ENCODE peak calls at places on chromosomes 12 and 14, in ten cellular contexts. One of them, this sample, is unnamed.

GRCh38 chr12:94267907-94268575 is 119.7 kb downstream of the PLXNC1 start:
- DNase-seq in AG04450: no peak
- DNase-seq in NCI-H2029: no peak
- DNase-seq in neural progenitor cell: no peak
- DNase-seq in head of caudate nucleus: no peak
- DNase-seq in kidney epithelial cell: no peak
- DNase-seq in HTR-8/SVneo: no peak
- DNase-seq in HT1080: no peak
- DNase-seq in ELR: no peak
- DNase-seq in effector CD8-positive, alpha-beta T cell: no peak
- DNase-seq in this sample: no peak

GRCh38 chr14:67514650-67515385 is 18.3 kb upstream of the PLEKHH1 start:
- DNase-seq in AG04450: no peak
- DNase-seq in NCI-H2029: no peak
- DNase-seq in neural progenitor cell: peak
- DNase-seq in head of caudate nucleus: peak
- DNase-seq in kidney epithelial cell: no peak
- DNase-seq in HTR-8/SVneo: peak
- DNase-seq in HT1080: peak
- DNase-seq in ELR: peak
- DNase-seq in effector CD8-positive, alpha-beta T cell: peak
- DNase-seq in this sample: no peak

GRCh38 chr14:64253672-64254071 is 40.5 kb downstream of the ESR2 start:
- DNase-seq in AG04450: peak
- DNase-seq in NCI-H2029: no peak
- DNase-seq in neural progenitor cell: no peak
- DNase-seq in head of caudate nucleus: no peak
- DNase-seq in kidney epithelial cell: no peak
- DNase-seq in HTR-8/SVneo: peak
- DNase-seq in HT1080: peak
- DNase-seq in ELR: peak
- DNase-seq in effector CD8-positive, alpha-beta T cell: no peak
- DNase-seq in this sample: no peak

GRCh38 chr12:52003016-52003550 is 3.7 kb upstream of the TAMALIN start:
- DNase-seq in AG04450: no peak
- DNase-seq in NCI-H2029: no peak
- DNase-seq in neural progenitor cell: no peak
- DNase-seq in head of caudate nucleus: no peak
- DNase-seq in kidney epithelial cell: no peak
- DNase-seq in HTR-8/SVneo: no peak
- DNase-seq in HT1080: no peak
- DNase-seq in ELR: no peak
- DNase-seq in effector CD8-positive, alpha-beta T cell: no peak
- DNase-seq in this sample: no peak

GRCh38 chr12:59077153-59077930 is 157.0 kb upstream of the LRIG3 start:
- DNase-seq in AG04450: no peak
- DNase-seq in NCI-H2029: no peak
- DNase-seq in neural progenitor cell: peak
- DNase-seq in head of caudate nucleus: no peak
- DNase-seq in kidney epithelial cell: no peak
- DNase-seq in HTR-8/SVneo: no peak
- DNase-seq in HT1080: no peak
- DNase-seq in ELR: no peak
- DNase-seq in effector CD8-positive, alpha-beta T cell: no peak
- DNase-seq in this sample: no peak

GRCh38 chr12:38983117-38983571 is 77.8 kb upstream of the CPNE8 start:
- DNase-seq in AG04450: no peak
- DNase-seq in NCI-H2029: no peak
- DNase-seq in neural progenitor cell: no peak
- DNase-seq in head of caudate nucleus: no peak
- DNase-seq in kidney epithelial cell: no peak
- DNase-seq in HTR-8/SVneo: no peak
- DNase-seq in HT1080: peak
- DNase-seq in ELR: no peak
- DNase-seq in effector CD8-positive, alpha-beta T cell: no peak
- DNase-seq in this sample: no peak

GRCh38 chr12:49131973-49132461 is 822 bp upstream of the TUBA1B start:
- DNase-seq in AG04450: no peak
- DNase-seq in NCI-H2029: no peak
- DNase-seq in neural progenitor cell: no peak
- DNase-seq in head of caudate nucleus: peak
- DNase-seq in kidney epithelial cell: no peak
- DNase-seq in HTR-8/SVneo: no peak
- DNase-seq in HT1080: peak
- DNase-seq in ELR: peak
- DNase-seq in effector CD8-positive, alpha-beta T cell: no peak
- DNase-seq in this sample: no peak

GRCh38 chr14:31950760-31951637 is 126.1 kb upstream of the ARHGAP5 start:
- DNase-seq in AG04450: no peak
- DNase-seq in NCI-H2029: no peak
- DNase-seq in neural progenitor cell: peak
- DNase-seq in head of caudate nucleus: peak
- DNase-seq in kidney epithelial cell: no peak
- DNase-seq in HTR-8/SVneo: peak
- DNase-seq in HT1080: peak
- DNase-seq in ELR: peak
- DNase-seq in effector CD8-positive, alpha-beta T cell: no peak
- DNase-seq in this sample: peak

GRCh38 chr12:32768518-32768917 is 12.8 kb upstream of the YARS2 start:
- DNase-seq in AG04450: no peak
- DNase-seq in NCI-H2029: no peak
- DNase-seq in neural progenitor cell: no peak
- DNase-seq in head of caudate nucleus: no peak
- DNase-seq in kidney epithelial cell: no peak
- DNase-seq in HTR-8/SVneo: no peak
- DNase-seq in HT1080: no peak
- DNase-seq in ELR: no peak
- DNase-seq in effector CD8-positive, alpha-beta T cell: no peak
- DNase-seq in this sample: no peak

GRCh38 chr14:38208825-38209562 is 1.3 kb downstream of the SSTR1 start:
- DNase-seq in AG04450: no peak
- DNase-seq in NCI-H2029: no peak
- DNase-seq in neural progenitor cell: peak
- DNase-seq in head of caudate nucleus: peak
- DNase-seq in kidney epithelial cell: peak
- DNase-seq in HTR-8/SVneo: peak
- DNase-seq in HT1080: no peak
- DNase-seq in ELR: peak
- DNase-seq in effector CD8-positive, alpha-beta T cell: no peak
- DNase-seq in this sample: no peak

GRCh38 chr12:117472983-117473382 is 111.6 kb upstream of the NOS1 start:
- DNase-seq in AG04450: no peak
- DNase-seq in NCI-H2029: no peak
- DNase-seq in neural progenitor cell: peak
- DNase-seq in head of caudate nucleus: peak
- DNase-seq in kidney epithelial cell: no peak
- DNase-seq in HTR-8/SVneo: no peak
- DNase-seq in HT1080: no peak
- DNase-seq in ELR: peak
- DNase-seq in effector CD8-positive, alpha-beta T cell: no peak
- DNase-seq in this sample: no peak

GRCh38 chr14:50237448-50237847 is 6.1 kb upstream of the SOS2 start:
- DNase-seq in AG04450: no peak
- DNase-seq in NCI-H2029: peak
- DNase-seq in neural progenitor cell: no peak
- DNase-seq in head of caudate nucleus: no peak
- DNase-seq in kidney epithelial cell: no peak
- DNase-seq in HTR-8/SVneo: no peak
- DNase-seq in HT1080: no peak
- DNase-seq in ELR: no peak
- DNase-seq in effector CD8-positive, alpha-beta T cell: no peak
- DNase-seq in this sample: no peak

GRCh38 chr14:103319422-103319821 is 14.6 kb upstream of the EIF5 start:
- DNase-seq in AG04450: no peak
- DNase-seq in NCI-H2029: no peak
- DNase-seq in neural progenitor cell: no peak
- DNase-seq in head of caudate nucleus: no peak
- DNase-seq in kidney epithelial cell: no peak
- DNase-seq in HTR-8/SVneo: no peak
- DNase-seq in HT1080: no peak
- DNase-seq in ELR: no peak
- DNase-seq in effector CD8-positive, alpha-beta T cell: no peak
- DNase-seq in this sample: no peak

GRCh38 chr12:89676935-89677334 is 31.7 kb downstream of the ATP2B1 start:
- DNase-seq in AG04450: no peak
- DNase-seq in NCI-H2029: no peak
- DNase-seq in neural progenitor cell: no peak
- DNase-seq in head of caudate nucleus: no peak
- DNase-seq in kidney epithelial cell: no peak
- DNase-seq in HTR-8/SVneo: no peak
- DNase-seq in HT1080: no peak
- DNase-seq in ELR: no peak
- DNase-seq in effector CD8-positive, alpha-beta T cell: no peak
- DNase-seq in this sample: no peak

GRCh38 chr12:45989277-45989856 is 1.0 kb downstream of the SCAF11 start:
- DNase-seq in AG04450: no peak
- DNase-seq in NCI-H2029: no peak
- DNase-seq in neural progenitor cell: no peak
- DNase-seq in head of caudate nucleus: peak
- DNase-seq in kidney epithelial cell: no peak
- DNase-seq in HTR-8/SVneo: no peak
- DNase-seq in HT1080: no peak
- DNase-seq in ELR: peak
- DNase-seq in effector CD8-positive, alpha-beta T cell: no peak
- DNase-seq in this sample: peak

GRCh38 chr14:24165785-24166184 is 4.7 kb downstream of the IRF9 start:
- DNase-seq in AG04450: no peak
- DNase-seq in NCI-H2029: no peak
- DNase-seq in neural progenitor cell: no peak
- DNase-seq in head of caudate nucleus: no peak
- DNase-seq in kidney epithelial cell: no peak
- DNase-seq in HTR-8/SVneo: no peak
- DNase-seq in HT1080: no peak
- DNase-seq in ELR: no peak
- DNase-seq in effector CD8-positive, alpha-beta T cell: no peak
- DNase-seq in this sample: no peak

GRCh38 chr14:24422261-24422660 is 7.2 kb downstream of the CBLN3 start:
- DNase-seq in AG04450: no peak
- DNase-seq in NCI-H2029: no peak
- DNase-seq in neural progenitor cell: no peak
- DNase-seq in head of caudate nucleus: no peak
- DNase-seq in kidney epithelial cell: no peak
- DNase-seq in HTR-8/SVneo: no peak
- DNase-seq in HT1080: no peak
- DNase-seq in ELR: no peak
- DNase-seq in effector CD8-positive, alpha-beta T cell: no peak
- DNase-seq in this sample: no peak

GRCh38 chr12:63276537-63277365 is 125.8 kb upstream of the AVPR1A start:
- DNase-seq in AG04450: no peak
- DNase-seq in NCI-H2029: peak
- DNase-seq in neural progenitor cell: peak
- DNase-seq in head of caudate nucleus: no peak
- DNase-seq in kidney epithelial cell: no peak
- DNase-seq in HTR-8/SVneo: peak
- DNase-seq in HT1080: peak
- DNase-seq in ELR: peak
- DNase-seq in effector CD8-positive, alpha-beta T cell: no peak
- DNase-seq in this sample: peak

GRCh38 chr14:37081856-37082255 is 90.5 kb downstream of the SLC25A21 start:
- DNase-seq in AG04450: no peak
- DNase-seq in NCI-H2029: no peak
- DNase-seq in neural progenitor cell: no peak
- DNase-seq in head of caudate nucleus: no peak
- DNase-seq in kidney epithelial cell: no peak
- DNase-seq in HTR-8/SVneo: no peak
- DNase-seq in HT1080: no peak
- DNase-seq in ELR: no peak
- DNase-seq in effector CD8-positive, alpha-beta T cell: no peak
- DNase-seq in this sample: no peak

GRCh38 chr12:4932576-4932975 is 22.9 kb downstream of the KCNA1 start:
- DNase-seq in AG04450: no peak
- DNase-seq in NCI-H2029: no peak
- DNase-seq in neural progenitor cell: no peak
- DNase-seq in head of caudate nucleus: no peak
- DNase-seq in kidney epithelial cell: no peak
- DNase-seq in HTR-8/SVneo: no peak
- DNase-seq in HT1080: no peak
- DNase-seq in ELR: no peak
- DNase-seq in effector CD8-positive, alpha-beta T cell: no peak
- DNase-seq in this sample: no peak

GRCh38 chr14:87567926-87568325 is 425.1 kb downstream of the GALC start:
- DNase-seq in AG04450: no peak
- DNase-seq in NCI-H2029: no peak
- DNase-seq in neural progenitor cell: no peak
- DNase-seq in head of caudate nucleus: no peak
- DNase-seq in kidney epithelial cell: no peak
- DNase-seq in HTR-8/SVneo: no peak
- DNase-seq in HT1080: no peak
- DNase-seq in ELR: no peak
- DNase-seq in effector CD8-positive, alpha-beta T cell: no peak
- DNase-seq in this sample: no peak

GRCh38 chr14:69370061-69370460 is 28.0 kb downstream of the ERH start:
- DNase-seq in AG04450: no peak
- DNase-seq in NCI-H2029: no peak
- DNase-seq in neural progenitor cell: no peak
- DNase-seq in head of caudate nucleus: no peak
- DNase-seq in kidney epithelial cell: no peak
- DNase-seq in HTR-8/SVneo: no peak
- DNase-seq in HT1080: no peak
- DNase-seq in ELR: no peak
- DNase-seq in effector CD8-positive, alpha-beta T cell: no peak
- DNase-seq in this sample: no peak